ENCODE peak calls at places on chromosomes 11 and 22, in four cellular contexts. U is nephron progenitor cell, Q is immature natural killer cell, S is AG04449. V is an unnamed sample.

GRCh38 chr11:36010010-36010740 is 66.3 kb downstream of the LDLRAD3 start:
- DNase-seq in U (no peak), Q (no peak), S (no peak), V (no peak)

GRCh38 chr22:35531202-35531601 is 9.4 kb upstream of the RASD2 start:
- DNase-seq in U (no peak), Q (no peak), S (no peak), V (no peak)

GRCh38 chr11:43987384-43988039 is 45.1 kb downstream of the C11orf96 start:
- DNase-seq in U (peak), Q (no peak), S (peak), V (peak)

GRCh38 chr11:43632171-43632570 is 48.4 kb upstream of the HSD17B12 start:
- DNase-seq in U (no peak), Q (no peak), S (no peak), V (no peak)

GRCh38 chr11:35553021-35553420 is 27.6 kb upstream of the PAMR1 start:
- DNase-seq in U (no peak), Q (no peak), S (no peak), V (no peak)

GRCh38 chr22:48849513-48849912 is 978.2 kb downstream of the BRD1 start:
- DNase-seq in U (no peak), Q (no peak), S (no peak), V (no peak)

GRCh38 chr11:93059074-93059957 is 89.9 kb downstream of the MTNR1B start:
- DNase-seq in U (no peak), Q (no peak), S (no peak), V (no peak)

GRCh38 chr11:12631651-12632050 is 42.6 kb upstream of the TEAD1 start:
- DNase-seq in U (no peak), Q (no peak), S (no peak), V (no peak)

GRCh38 chr11:75317446-75318122 is 33.9 kb downstream of the ARRB1 start:
- DNase-seq in U (no peak), Q (no peak), S (no peak), V (no peak)

GRCh38 chr11:62251698-62252097 is 9.7 kb downstream of the SCGB1D2 start:
- DNase-seq in U (no peak), Q (no peak), S (no peak), V (no peak)

GRCh38 chr11:63761870-63762661 is 6.5 kb downstream of the ZFTA start:
- DNase-seq in U (peak), Q (no peak), S (no peak), V (no peak)

GRCh38 chr11:97893612-97894011 is 1127.1 kb upstream of the CNTN5 start:
- DNase-seq in U (no peak), Q (no peak), S (no peak), V (no peak)

GRCh38 chr11:76523147-76523546 is 78.3 kb downstream of the EMSY start:
- DNase-seq in U (no peak), Q (no peak), S (no peak), V (no peak)

GRCh38 chr11:67304511-67305113 is 1.3 kb downstream of the SSH3 start:
- DNase-seq in U (no peak), Q (no peak), S (no peak), V (no peak)

GRCh38 chr11:22670803-22671202 is 4.4 kb downstream of the GAS2 start:
- DNase-seq in U (no peak), Q (no peak), S (no peak), V (no peak)

GRCh38 chr22:22865311-22866072 is 22.1 kb upstream of the IGLL5 start:
- DNase-seq in U (no peak), Q (peak), S (no peak), V (no peak)

GRCh38 chr11:7480132-7480531 is 5.2 kb upstream of the OLFML1 start:
- DNase-seq in U (no peak), Q (no peak), S (no peak), V (no peak)

GRCh38 chr11:77267910-77268309 is 33.6 kb downstream of the GDPD4 start:
- DNase-seq in U (no peak), Q (no peak), S (peak), V (no peak)

GRCh38 chr22:47445716-47446290 is 683.4 kb downstream of the TBC1D22A start:
- DNase-seq in U (no peak), Q (no peak), S (no peak), V (no peak)

GRCh38 chr11:117232911-117233409 is 489 bp downstream of the RNF214 start:
- DNase-seq in U (peak), Q (no peak), S (no peak), V (no peak)